ENCODE peak calls at places on chromosome 12, in seven cellular contexts. B is endodermal cell, T is colonic mucosa, G is tibial artery, K is upper lobe of right lung, Q is pancreas, A is mammary epithelial cell. F is an unnamed sample.

GRCh38 chr12:11814362-11814761 is 164.9 kb downstream of the ETV6 start:
- DNase-seq in B (no peak), T (no peak), G (no peak), K (no peak), Q (no peak), A (peak), F (no peak)

GRCh38 chr12:57169969-57170368 is 22.6 kb upstream of the LRP1-AS start:
- DNase-seq in B (no peak), T (no peak), G (no peak), K (no peak), Q (no peak), A (no peak), F (no peak)

GRCh38 chr12:113278141-113278540 is 56.8 kb downstream of the SLC8B1 start:
- DNase-seq in B (no peak), T (no peak), G (no peak), K (peak), Q (no peak), A (no peak), F (no peak)

GRCh38 chr12:3225796-3226180 is 148.6 kb downstream of the TSPAN9 start:
- DNase-seq in B (no peak), T (no peak), G (no peak), K (no peak), Q (no peak), A (no peak), F (no peak)

GRCh38 chr12:120117961-120118709 is 1.6 kb upstream of the RAB35 start:
- DNase-seq in B (peak), T (no peak), G (no peak), K (no peak), Q (no peak), A (peak), F (no peak)

GRCh38 chr12:31603546-31604009 is 12.6 kb upstream of the DENND5B start:
- DNase-seq in B (no peak), T (no peak), G (no peak), K (no peak), Q (no peak), A (no peak), F (no peak)

GRCh38 chr12:1103632-1104031 is 112.6 kb downstream of the ERC1 start:
- DNase-seq in B (no peak), T (no peak), G (no peak), K (no peak), Q (no peak), A (no peak), F (no peak)

GRCh38 chr12:68367136-68367535 is 35.0 kb upstream of the MDM1 start:
- DNase-seq in B (no peak), T (no peak), G (no peak), K (no peak), Q (no peak), A (no peak), F (no peak)

GRCh38 chr12:53064613-53065415 is 14.4 kb downstream of the SPRYD3 start:
- DNase-seq in B (peak), T (no peak), G (peak), K (peak), Q (peak), A (no peak), F (peak)

GRCh38 chr12:52870361-52871290 is 21.8 kb upstream of the KRT78 start:
- DNase-seq in B (peak), T (peak), G (no peak), K (peak), Q (peak), A (peak), F (no peak)

GRCh38 chr12:108296933-108297332 is 42.2 kb downstream of the CMKLR1 start:
- DNase-seq in B (no peak), T (no peak), G (no peak), K (no peak), Q (no peak), A (no peak), F (no peak)

GRCh38 chr12:47277972-47278448 is 198.3 kb upstream of the AMIGO2 start:
- DNase-seq in B (no peak), T (no peak), G (no peak), K (no peak), Q (no peak), A (peak), F (no peak)

GRCh38 chr12:6765048-6765633 is 1.0 kb upstream of the PTMS start:
- DNase-seq in B (no peak), T (no peak), G (no peak), K (no peak), Q (no peak), A (peak), F (no peak)

GRCh38 chr12:40263616-40264409 is 39.0 kb downstream of the LRRK2 start:
- DNase-seq in B (no peak), T (no peak), G (no peak), K (no peak), Q (no peak), A (no peak), F (no peak)

GRCh38 chr12:102118874-102119273 is 1.0 kb downstream of the NUP37 start:
- DNase-seq in B (no peak), T (no peak), G (no peak), K (no peak), Q (no peak), A (no peak), F (no peak)

GRCh38 chr12:32501835-32502333 is 102.5 kb downstream of the FGD4 start:
- DNase-seq in B (peak), T (peak), G (no peak), K (no peak), Q (peak), A (peak), F (no peak)

GRCh38 chr12:19707948-19708409 is 268.7 kb downstream of the AEBP2 start:
- DNase-seq in B (no peak), T (no peak), G (no peak), K (no peak), Q (no peak), A (peak), F (no peak)
- TF ChIP-seq CTCF in B (peak), T (no peak), G (no peak), K (no peak), Q (no peak), A (peak), F (no peak)

GRCh38 chr12:124919646-124920352 is 5.3 kb upstream of the UBC start:
- DNase-seq in B (peak), T (no peak), G (no peak), K (no peak), Q (no peak), A (peak), F (no peak)
- H3K4me3 ChIP-seq in B (peak), T (no peak), G (no peak), K (no peak), Q (no peak), A (no peak), F (peak)

DNA sequence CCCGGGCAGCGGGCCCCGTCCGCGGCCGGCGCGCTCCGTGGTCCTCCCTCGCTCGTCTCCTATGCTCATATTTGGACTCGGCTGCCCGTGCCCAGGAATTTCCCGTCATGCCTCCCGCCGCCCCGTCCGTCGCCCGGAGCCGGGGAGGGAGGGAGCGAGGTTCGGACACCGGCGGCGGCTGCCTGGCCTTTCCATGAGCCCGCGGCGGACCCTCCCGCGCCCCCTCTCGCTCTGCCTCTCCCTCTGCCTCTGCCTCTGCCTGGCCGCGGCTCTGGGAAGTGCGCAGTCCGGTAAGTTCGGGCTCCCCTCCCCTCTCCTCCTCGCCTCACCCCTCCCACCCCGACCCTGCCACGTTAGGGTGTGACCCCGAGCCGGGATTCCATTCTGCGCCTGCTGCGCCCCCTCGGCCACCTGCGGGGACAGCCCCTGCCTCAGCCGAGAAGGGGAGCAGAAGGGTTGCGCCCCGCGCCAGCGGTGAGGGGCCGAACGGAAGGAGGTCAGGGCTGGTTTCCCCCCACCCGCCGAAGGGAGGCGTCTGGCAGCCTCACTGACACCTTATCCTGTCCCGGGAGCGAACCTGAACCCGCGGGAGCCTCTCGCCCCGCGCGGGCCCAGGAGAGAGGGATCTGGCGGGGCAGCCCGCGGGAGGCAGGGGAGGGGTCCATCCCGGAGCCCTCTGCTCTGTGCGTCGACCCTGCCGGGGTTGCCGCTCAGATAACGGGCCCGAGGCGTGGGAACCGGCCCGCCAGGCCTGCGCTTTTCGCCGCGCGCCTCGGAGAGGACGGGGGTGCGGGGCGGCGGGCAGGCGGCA is at the start of gene MSRB3:
- DNase-seq in B (peak), T (peak), G (peak), K (peak), Q (peak), A (peak), F (peak)
- TF ChIP-seq CTCF in B (peak), T (no peak), G (no peak), K (peak), Q (no peak), A (no peak), F (peak)

GRCh38 chr12:14775652-14776020 is 27.6 kb downstream of the WBP11 start:
- DNase-seq in B (no peak), T (no peak), G (no peak), K (no peak), Q (no peak), A (no peak), F (no peak)

GRCh38 chr12:14774944-14775651 is 28.2 kb downstream of the WBP11 start:
- DNase-seq in B (no peak), T (peak), G (peak), K (peak), Q (peak), A (peak), F (no peak)

GRCh38 chr12:14776236-14776959 is 26.9 kb downstream of the WBP11 start:
- DNase-seq in B (no peak), T (no peak), G (no peak), K (no peak), Q (no peak), A (no peak), F (no peak)

GRCh38 chr12:14779834-14780233 is 23.4 kb downstream of the WBP11 start:
- DNase-seq in B (no peak), T (no peak), G (no peak), K (no peak), Q (no peak), A (no peak), F (no peak)

GRCh38 chr12:14777271-14777670 is 26.0 kb downstream of the WBP11 start:
- DNase-seq in B (peak), T (peak), G (no peak), K (no peak), Q (peak), A (peak), F (no peak)
- H3K4me3 ChIP-seq in B (no peak), T (no peak), G (peak), K (no peak), Q (no peak), A (no peak), F (no peak)

DNA sequence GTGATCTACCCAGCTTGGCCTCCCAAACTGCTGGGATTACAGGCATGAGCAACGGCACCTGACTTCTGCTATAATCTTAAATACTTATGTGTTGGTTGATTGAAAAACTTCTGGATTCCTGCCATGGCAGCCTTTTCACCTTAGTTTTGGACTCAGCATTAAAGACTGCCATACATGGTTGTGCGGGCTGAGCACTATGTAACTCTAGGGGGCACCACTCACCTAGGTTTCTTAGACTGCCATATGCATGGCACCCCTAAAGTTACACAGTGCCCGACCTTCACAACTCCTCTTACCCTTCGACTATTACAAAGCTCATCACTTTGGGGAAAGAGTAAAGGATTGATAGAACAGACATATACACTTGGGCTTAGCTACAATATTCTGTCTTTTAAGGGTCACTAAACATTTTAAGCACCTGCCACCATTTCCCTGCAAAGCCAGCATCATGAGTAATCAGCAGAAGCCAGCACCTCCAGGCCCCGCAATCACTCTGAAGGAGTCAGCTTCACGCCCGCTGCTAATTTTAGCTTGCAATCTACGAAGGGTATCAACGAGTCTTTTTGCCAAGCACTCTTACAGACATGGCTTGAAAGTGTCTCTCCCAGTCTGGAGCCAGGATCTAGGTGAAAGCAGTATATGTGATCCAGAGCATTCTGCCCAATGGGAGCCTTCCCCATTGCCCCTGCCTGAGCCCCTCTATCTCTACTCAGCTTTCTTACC is 59.8 kb downstream of the SUDS3 start:
- DNase-seq in B (peak), T (no peak), G (no peak), K (no peak), Q (peak), A (no peak), F (no peak)
- TF ChIP-seq CTCF in B (peak), T (no peak), G (no peak), K (peak), Q (no peak), A (no peak), F (peak)

GRCh38 chr12:16350682-16351081 is 3.2 kb downstream of the MGST1 start:
- DNase-seq in B (no peak), T (no peak), G (peak), K (peak), Q (peak), A (peak), F (peak)

GRCh38 chr12:16346931-16347330 is 514 bp upstream of the MGST1 start:
- DNase-seq in B (no peak), T (peak), G (no peak), K (no peak), Q (no peak), A (no peak), F (no peak)

GRCh38 chr12:16348435-16349131 is 1.1 kb downstream of the MGST1 start:
- DNase-seq in B (peak), T (no peak), G (no peak), K (no peak), Q (no peak), A (peak), F (no peak)

GRCh38 chr12:16347391-16348298 is at the start of gene MGST1:
- DNase-seq in B (peak), T (peak), G (peak), K (peak), Q (peak), A (peak), F (peak)

DNA sequence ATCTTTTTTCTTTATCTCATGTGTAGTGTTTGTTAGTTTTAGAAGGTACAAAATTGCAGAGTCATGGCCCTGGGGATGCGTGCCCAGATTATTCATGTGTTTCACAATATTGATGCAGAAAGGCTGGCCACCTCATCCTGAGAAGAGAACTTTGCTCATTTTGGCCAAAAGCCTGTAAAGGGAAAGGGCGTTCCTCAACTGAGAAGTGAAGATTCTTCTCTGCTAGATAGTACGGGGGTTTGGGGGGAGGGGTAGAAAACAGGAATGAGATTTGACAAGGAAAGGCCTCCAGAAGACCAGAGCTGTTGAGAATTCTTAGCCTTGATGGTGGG is 1.7 kb downstream of the MGST1 start:
- DNase-seq in B (peak), T (peak), G (peak), K (no peak), Q (peak), A (peak), F (no peak)
- H3K4me3 ChIP-seq in B (peak), T (peak), G (no peak), K (peak), Q (no peak), A (peak), F (peak)

DNA sequence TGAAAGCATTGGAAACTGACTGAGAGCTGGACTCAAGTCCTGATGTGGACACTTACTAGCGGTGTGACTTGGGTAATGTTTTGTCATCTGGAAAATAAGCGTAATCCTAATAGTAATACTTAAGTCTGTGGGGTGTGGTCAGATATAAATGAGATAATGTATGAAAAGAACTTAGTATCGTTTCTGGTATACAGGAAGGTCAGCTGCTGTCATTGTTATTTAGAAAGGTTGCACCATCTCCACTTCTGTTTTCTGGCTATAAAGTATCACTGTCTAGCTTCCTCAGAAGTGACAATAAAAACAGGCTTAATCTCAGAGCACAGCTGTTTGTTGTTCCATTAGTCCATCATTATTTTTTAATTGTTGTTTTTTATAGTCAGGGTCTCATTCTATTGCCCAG is 34.1 kb upstream of the TUBA1C start:
- DNase-seq in B (no peak), T (no peak), G (peak), K (no peak), Q (no peak), A (no peak), F (no peak)
- TF ChIP-seq CTCF in B (no peak), T (no peak), G (no peak), K (no peak), Q (no peak), A (no peak), F (no peak)

DNA sequence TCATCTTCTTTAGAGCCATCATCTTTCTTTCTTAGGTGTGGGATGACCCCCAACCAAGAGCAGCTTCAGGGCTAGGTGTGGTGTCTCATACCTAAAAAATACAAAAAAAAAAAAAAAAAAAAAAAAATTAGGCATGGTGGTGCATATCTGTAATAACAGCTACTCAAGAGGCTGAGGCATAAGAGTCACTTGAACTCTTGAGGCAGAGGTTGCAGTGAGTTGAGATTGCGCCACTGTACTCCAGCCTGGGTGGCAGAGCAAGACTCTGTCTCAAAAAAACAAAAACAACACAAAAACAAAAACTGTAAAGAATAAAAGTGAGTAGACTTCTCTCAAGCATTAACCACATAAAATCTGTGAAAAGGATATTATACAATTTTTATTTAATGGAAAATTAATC is 8.0 kb upstream of the ATF7IP start:
- DNase-seq in B (no peak), T (no peak), G (no peak), K (no peak), Q (no peak), A (no peak), F (no peak)
- H3K4me3 ChIP-seq in B (no peak), T (no peak), G (no peak), K (no peak), Q (no peak), A (no peak), F (no peak)

GRCh38 chr12:45128637-45129036 is 77.7 kb upstream of the DBX2 start:
- DNase-seq in B (no peak), T (no peak), G (no peak), K (no peak), Q (no peak), A (no peak), F (no peak)

GRCh38 chr12:45131506-45131905 is 80.6 kb upstream of the DBX2 start:
- DNase-seq in B (no peak), T (no peak), G (no peak), K (no peak), Q (no peak), A (no peak), F (no peak)

GRCh38 chr12:45125997-45126396 is 75.1 kb upstream of the DBX2 start:
- DNase-seq in B (no peak), T (no peak), G (no peak), K (no peak), Q (no peak), A (peak), F (no peak)

DNA sequence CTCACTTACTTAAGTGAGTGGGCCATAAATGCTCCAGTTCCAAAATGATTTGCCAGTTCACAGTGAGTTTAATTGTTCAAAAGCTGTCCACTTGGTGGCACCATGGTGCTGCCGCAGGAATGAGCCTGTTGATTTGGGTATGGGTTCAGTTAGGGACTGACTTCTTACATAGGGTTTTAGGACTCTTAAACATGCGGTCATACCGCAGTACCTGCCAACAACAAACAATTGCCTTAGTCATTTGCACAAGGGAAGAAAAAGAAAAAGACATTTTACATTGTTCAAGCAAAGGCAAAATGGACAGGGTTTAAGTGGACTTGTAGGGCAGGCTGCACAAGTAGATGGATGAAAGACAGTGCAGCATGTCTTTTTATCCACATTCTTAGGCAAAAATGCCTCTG is 80.0 kb upstream of the DBX2 start:
- DNase-seq in B (peak), T (peak), G (no peak), K (no peak), Q (peak), A (peak), F (no peak)
- TF ChIP-seq CTCF in B (peak), T (peak), G (peak), K (peak), Q (peak), A (peak), F (peak)

F was measured in RWPE2.